ENCODE peak calls at places on chromosomes 13 and 19, in five cellular contexts. B is neuronal stem cell, X is tibial nerve, J is suprapubic skin, Z is breast epithelium. T is an unnamed sample.

GRCh38 chr13:24087611-24088235 is 72.8 kb upstream of the SPATA13 start:
- DNase-seq in B (no peak), X (no peak), J (no peak), Z (no peak), T (no peak)

GRCh38 chr19:6126335-6126974 is 9.0 kb upstream of the ACSBG2 start:
- DNase-seq in B (no peak), X (no peak), J (no peak), Z (no peak), T (no peak)

GRCh38 chr13:108315273-108315672 is 45.8 kb downstream of the TNFSF13B start:
- DNase-seq in B (no peak), X (no peak), J (no peak), Z (no peak), T (no peak)

GRCh38 chr19:27901078-27901477 is 1311.9 kb downstream of the UQCRFS1 start:
- DNase-seq in B (no peak), X (no peak), J (no peak), Z (no peak), T (no peak)

GRCh38 chr19:51402117-51402516 is 11.7 kb upstream of the C19orf84 start:
- DNase-seq in B (no peak), X (no peak), J (no peak), Z (no peak), T (peak; percentile 19)

GRCh38 chr13:100528353-100528752 is 60.2 kb downstream of the GGACT start:
- DNase-seq in B (no peak), X (no peak), J (no peak), Z (no peak), T (no peak)

GRCh38 chr13:100510208-100510997 is 78.2 kb downstream of the GGACT start:
- DNase-seq in B (no peak), X (no peak), J (no peak), Z (no peak), T (no peak)

GRCh38 chr13:35617420-35617819 is 140.9 kb upstream of the MAB21L1 start:
- DNase-seq in B (no peak), X (no peak), J (no peak), Z (no peak), T (no peak)

GRCh38 chr13:70613295-70613694 is 505.0 kb upstream of the KLHL1 start:
- DNase-seq in B (no peak), X (no peak), J (no peak), Z (no peak), T (no peak)

GRCh38 chr19:1251233-1251502 is 2.8 kb downstream of the MIDN start:
- DNase-seq in B (no peak), X (peak; percentile 65), J (no peak), Z (no peak), T (peak; percentile 93)

GRCh38 chr13:99956473-99957349 is 14.9 kb downstream of the ZIC5 start:
- DNase-seq in B (no peak), X (no peak), J (no peak), Z (no peak), T (no peak)

GRCh38 chr13:74061939-74062595 is 72.1 kb downstream of the KLF12 start:
- DNase-seq in B (no peak), X (no peak), J (no peak), Z (no peak), T (no peak)

GRCh38 chr19:58325623-58326022 is 1.2 kb upstream of the ZSCAN22 start:
- DNase-seq in B (no peak), X (no peak), J (no peak), Z (no peak), T (no peak)

GRCh38 chr19:17049711-17050280 is 23.2 kb upstream of the CPAMD8 start:
- DNase-seq in B (no peak), X (no peak), J (no peak), Z (no peak), T (no peak)

GRCh38 chr19:8655340-8655709 is 24.9 kb downstream of the NFILZ start:
- DNase-seq in B (no peak), X (no peak), J (no peak), Z (no peak), T (no peak)

GRCh38 chr13:50326746-50327145 is 311.5 kb downstream of the KCNRG start:
- DNase-seq in B (no peak), X (no peak), J (no peak), Z (no peak), T (no peak)

DNA sequence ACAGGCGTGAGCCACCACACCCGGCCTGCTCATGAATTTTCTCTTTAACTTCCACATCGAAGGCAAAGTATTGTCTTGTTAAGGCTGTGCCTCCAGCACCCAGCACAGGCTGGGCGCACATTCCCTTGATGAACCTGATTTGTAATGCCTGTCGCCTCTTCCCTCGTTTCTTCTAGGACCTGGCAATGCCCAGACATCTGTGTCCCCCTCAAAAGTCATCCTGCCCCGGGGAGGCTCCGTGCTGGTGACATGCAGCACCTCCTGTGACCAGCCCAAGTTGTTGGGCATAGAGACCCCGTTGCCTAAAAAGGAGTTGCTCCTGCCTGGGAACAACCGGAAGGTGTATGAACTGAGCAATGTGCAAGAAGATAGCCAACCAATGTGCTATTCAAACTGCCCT is 3.7 kb downstream of the ICAM1 start:
- DNase-seq in B (no peak), X (no peak), J (peak; percentile 57), Z (no peak), T (no peak)
- H3K4me1 ChIP-seq in B (peaks cover 8% of the 10 kb centered on the region), X (peaks cover 29% of the 10 kb centered on the region), J (peaks cover 29% of the 10 kb centered on the region), Z (no peaks in the 10 kb centered on the region), T (no peaks in the 10 kb centered on the region)

GRCh38 chr19:36748431-36749275 is 24.0 kb downstream of the ZNF850 start:
- DNase-seq in B (no peak), X (no peak), J (no peak), Z (no peak), T (no peak)
- H3K4me1 ChIP-seq in B (no peaks in the 10 kb centered on the region), X (no peaks in the 10 kb centered on the region), J (no peaks in the 10 kb centered on the region), Z (no peaks in the 10 kb centered on the region), T (no peaks in the 10 kb centered on the region)

DNA sequence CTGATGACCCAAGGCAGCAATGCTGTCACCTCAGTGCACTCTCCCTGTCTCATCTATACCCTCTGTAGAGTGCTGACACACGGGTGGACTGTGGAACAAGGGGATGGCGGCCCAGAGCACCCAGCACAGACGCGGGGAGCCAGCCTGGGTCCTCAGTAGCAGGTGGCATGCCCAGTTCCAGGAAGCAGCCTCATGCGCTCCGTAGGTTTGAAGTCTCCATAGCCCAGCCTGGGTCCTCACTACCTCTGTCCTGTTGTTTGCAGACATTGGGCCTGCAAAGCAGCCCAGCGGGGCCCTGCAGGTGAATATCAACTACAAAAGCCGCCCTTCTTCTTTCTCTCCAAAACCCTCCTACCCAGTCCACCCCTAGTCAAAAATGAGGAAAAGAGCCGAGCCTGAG is 5.0 kb upstream of the SLC7A9 start:
- DNase-seq in B (no peak), X (no peak), J (no peak), Z (no peak), T (no peak)
- H3K4me1 ChIP-seq in B (peaks cover 5% of the 10 kb centered on the region), X (peaks cover 6% of the 10 kb centered on the region), J (no peaks in the 10 kb centered on the region), Z (no peaks in the 10 kb centered on the region), T (no peaks in the 10 kb centered on the region)

GRCh38 chr13:51564671-51565070 is 19.6 kb upstream of the WDFY2 start:
- DNase-seq in B (no peak), X (no peak), J (no peak), Z (no peak), T (no peak)
- H3K4me1 ChIP-seq in B (no peaks in the 10 kb centered on the region), X (no peaks in the 10 kb centered on the region), J (no peaks in the 10 kb centered on the region), Z (no peaks in the 10 kb centered on the region), T (no peaks in the 10 kb centered on the region)

DNA sequence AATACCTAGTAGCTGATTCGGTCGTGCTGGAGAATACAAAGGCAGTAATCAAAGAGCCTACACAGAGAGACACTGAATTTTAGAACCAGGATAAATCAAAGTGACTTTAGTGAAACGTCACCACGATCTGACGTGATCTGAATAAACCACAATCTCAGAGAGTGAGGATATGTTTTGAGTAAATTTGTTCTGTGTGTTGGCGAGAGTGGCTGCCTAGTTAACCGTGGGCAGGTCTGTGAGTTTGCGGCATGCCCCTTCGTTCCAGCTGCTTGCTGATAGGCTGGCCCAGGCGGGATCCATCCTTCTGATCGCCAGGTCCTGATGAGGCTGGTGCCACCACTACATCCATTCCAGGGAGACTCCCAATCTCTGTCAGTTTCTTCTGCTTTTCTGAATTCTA is 40.4 kb downstream of the LRCH1 start:
- DNase-seq in B (no peak), X (no peak), J (no peak), Z (no peak), T (no peak)
- H3K4me1 ChIP-seq in B (peaks cover 4% of the 10 kb centered on the region), X (peaks cover 52% of the 10 kb centered on the region), J (peaks cover 49% of the 10 kb centered on the region), Z (peaks cover 3% of the 10 kb centered on the region), T (peaks cover 20% of the 10 kb centered on the region)

GRCh38 chr19:50173144-50173543 is 10.1 kb upstream of the IZUMO2 start:
- DNase-seq in B (no peak), X (no peak), J (no peak), Z (no peak), T (no peak)

GRCh38 chr19:50171752-50172151 is 8.7 kb upstream of the IZUMO2 start:
- DNase-seq in B (no peak), X (no peak), J (no peak), Z (no peak), T (no peak)

GRCh38 chr19:50175924-50176323 is 12.8 kb upstream of the IZUMO2 start:
- DNase-seq in B (no peak), X (no peak), J (no peak), Z (no peak), T (no peak)

GRCh38 chr19:50174100-50174793 is 11.2 kb upstream of the IZUMO2 start:
- DNase-seq in B (no peak), X (no peak), J (no peak), Z (no peak), T (no peak)

DNA sequence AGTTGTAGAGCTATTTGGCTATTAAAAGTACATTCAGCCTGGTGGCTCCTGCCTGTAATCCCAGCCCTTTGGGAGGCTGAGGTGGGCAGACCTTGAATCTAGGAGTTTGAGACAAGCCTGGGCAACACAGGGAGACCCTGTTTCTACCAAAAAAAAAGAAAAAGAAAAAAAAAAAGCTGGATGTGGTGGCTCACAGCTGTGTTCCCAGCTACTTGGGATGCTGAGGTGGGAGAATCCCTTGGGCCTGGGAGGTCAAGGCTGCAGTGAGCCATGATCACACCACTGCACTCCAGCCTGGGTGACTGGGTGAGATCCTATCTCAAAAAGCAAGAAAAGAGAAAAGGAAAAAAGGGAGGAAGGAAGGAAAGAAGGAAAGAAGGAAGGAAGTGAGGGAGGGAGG is 9.6 kb upstream of the IZUMO2 start:
- DNase-seq in B (no peak), X (no peak), J (no peak), Z (no peak), T (no peak)
- H3K4me1 ChIP-seq in B (peaks cover 1% of the 10 kb centered on the region), X (no peaks in the 10 kb centered on the region), J (peaks cover 3% of the 10 kb centered on the region), Z (no peaks in the 10 kb centered on the region), T (no peaks in the 10 kb centered on the region)